ENCODE peak calls at places on chromosomes 16 and 17, in seven cellular contexts. D is CD8-positive, alpha-beta T cell; Z is right atrium auricular region; C is transverse colon; Y is ascending aorta; T is H1; U is colonic mucosa. J is an unnamed sample.

GRCh38 chr16:20799599-20799998 is 6.7 kb downstream of the ERI2 start:
- DNase-seq in D (no peak), C (no peak), Z (no peak), Y (no peak), T (no peak), U (no peak), J (no peak)

GRCh38 chr17:37430051-37430591 is 23.4 kb downstream of the TADA2A start:
- DNase-seq in Y (no peak), Z (no peak), C (no peak), T (no peak), U (no peak), D (no peak), J (no peak)

GRCh38 chr17:3766783-3767182 is 34.2 kb downstream of the ITGAE start:
- DNase-seq in D (no peak), C (no peak), U (no peak), Y (no peak), T (no peak), Z (no peak), J (no peak)

GRCh38 chr17:70375813-70376448 is 206.6 kb downstream of the KCNJ2 start:
- DNase-seq in C (no peak), Z (no peak), Y (no peak), U (no peak), D (no peak), T (no peak), J (no peak)

GRCh38 chr16:81711609-81712329 is 67.3 kb upstream of the PLCG2 start:
- DNase-seq in Z (peak; percentile 65), C (peak; percentile 41), T (no peak), Y (peak; percentile 67), D (no peak), U (no peak), J (peak; percentile 55)

GRCh38 chr17:63170795-63171194 is 204.8 kb downstream of the TANC2 start:
- DNase-seq in C (no peak), Z (no peak), U (no peak), Y (no peak), T (no peak), D (no peak), J (no peak)

GRCh38 chr17:47872019-47872650 is 21.2 kb upstream of the SP6 start:
- DNase-seq in Y (no peak), U (no peak), Z (no peak), D (no peak), C (no peak), T (no peak), J (no peak)

GRCh38 chr16:75787421-75787820 is 61.1 kb upstream of the CPHXL start:
- DNase-seq in C (no peak), Y (no peak), T (no peak), D (no peak), U (no peak), Z (no peak), J (no peak)

GRCh38 chr16:85366031-85366763 is 246.9 kb upstream of the GSE1 start:
- DNase-seq in Y (no peak), C (no peak), U (no peak), Z (no peak), T (no peak), D (no peak), J (no peak)

GRCh38 chr17:58560511-58560910 is 46.1 kb upstream of the MTMR4 start:
- DNase-seq in D (no peak), U (no peak), Z (no peak), C (no peak), T (no peak), Y (no peak), J (no peak)

GRCh38 chr17:67378444-67379250 is 1.6 kb downstream of the PITPNC1 start:
- DNase-seq in Y (peak; percentile 87), Z (peak; percentile 81), T (no peak), U (peak; percentile 72), D (peak; percentile 59), C (peak; percentile 79), J (peak; percentile 85)

GRCh38 chr16:54511181-54511731 is 224.7 kb upstream of the IRX3 start:
- DNase-seq in Y (no peak), U (no peak), D (no peak), Z (no peak), T (no peak), C (no peak), J (no peak)

GRCh38 chr17:79891113-79891730 is 52.0 kb upstream of the CBX4 start:
- DNase-seq in T (no peak), C (no peak), Z (no peak), U (no peak), Y (no peak), D (no peak), J (no peak)

GRCh38 chr17:79892457-79893236 is 53.4 kb upstream of the CBX4 start:
- DNase-seq in T (no peak), U (peak; percentile 91), Z (no peak), Y (no peak), C (peak; percentile 87), D (no peak), J (peak; percentile 85)

GRCh38 chr17:79888009-79888540 is 48.8 kb upstream of the CBX4 start:
- DNase-seq in D (no peak), U (no peak), Z (no peak), T (no peak), Y (no peak), C (no peak), J (no peak)

GRCh38 chr17:79888811-79889634 is 49.8 kb upstream of the CBX4 start:
- DNase-seq in C (no peak), D (no peak), Y (no peak), T (no peak), Z (no peak), U (no peak), J (no peak)

DNA sequence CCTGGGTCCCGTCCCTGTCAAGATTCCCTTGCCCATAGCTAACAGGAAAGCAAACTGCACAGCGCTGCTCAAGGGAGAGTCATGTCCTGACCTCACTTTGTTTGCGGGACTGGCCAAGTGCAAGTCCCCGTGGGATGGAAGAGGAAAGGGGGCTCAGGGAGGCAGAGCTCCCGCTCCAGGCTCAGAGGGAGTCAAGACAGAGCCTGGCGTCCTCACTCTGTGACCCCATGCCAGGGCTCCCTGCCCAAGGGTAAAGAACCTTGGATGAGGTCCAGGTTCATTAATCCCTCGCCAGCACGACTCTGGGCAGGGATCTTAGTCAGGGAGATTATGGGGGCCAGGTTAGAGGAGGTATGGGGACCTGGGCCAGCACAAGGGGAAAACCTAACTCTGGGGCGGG is 51.5 kb upstream of the CBX4 start:
- DNase-seq in T (no peak), D (no peak), C (no peak), Z (no peak), U (no peak), Y (no peak), J (no peak)
- H3K4me1 ChIP-seq in T (no peaks in the 10 kb centered on the region), D (no peaks in the 10 kb centered on the region), C (peaks cover 13% of the 10 kb centered on the region), Z (peaks cover 15% of the 10 kb centered on the region), U (no peaks in the 10 kb centered on the region), Y (no peaks in the 10 kb centered on the region), J (peaks cover 11% of the 10 kb centered on the region)

GRCh38 chr17:79803997-79804855 is 7.3 kb upstream of the CBX8 start:
- DNase-seq in Z (no peak), D (no peak), Y (no peak), C (no peak), U (no peak), T (no peak), J (no peak)
- H3K4me3 ChIP-seq in Z (no peak overlapping the region), D (no peak overlapping the region), Y (no peak overlapping the region), C (no peak overlapping the region), U (peak overlapping the region; percentile 9), T (peak overlapping the region; percentile 42), J (no peak overlapping the region)

GRCh38 chr17:7780736-7781135 is 53.3 kb upstream of the KDM6B start:
- DNase-seq in C (no peak), Y (no peak), D (no peak), T (no peak), Z (no peak), U (no peak), J (no peak)

GRCh38 chr17:7781467-7781866 is 52.5 kb upstream of the KDM6B start:
- DNase-seq in Z (no peak), U (no peak), D (no peak), Y (no peak), C (no peak), T (no peak), J (no peak)

GRCh38 chr17:7786866-7787265 is 47.2 kb upstream of the KDM6B start:
- DNase-seq in U (no peak), C (no peak), Z (no peak), D (no peak), Y (no peak), T (no peak), J (no peak)

GRCh38 chr17:7777017-7777416 is 57.0 kb upstream of the KDM6B start:
- DNase-seq in C (no peak), Y (no peak), D (no peak), T (no peak), Z (no peak), U (no peak), J (no peak)

DNA sequence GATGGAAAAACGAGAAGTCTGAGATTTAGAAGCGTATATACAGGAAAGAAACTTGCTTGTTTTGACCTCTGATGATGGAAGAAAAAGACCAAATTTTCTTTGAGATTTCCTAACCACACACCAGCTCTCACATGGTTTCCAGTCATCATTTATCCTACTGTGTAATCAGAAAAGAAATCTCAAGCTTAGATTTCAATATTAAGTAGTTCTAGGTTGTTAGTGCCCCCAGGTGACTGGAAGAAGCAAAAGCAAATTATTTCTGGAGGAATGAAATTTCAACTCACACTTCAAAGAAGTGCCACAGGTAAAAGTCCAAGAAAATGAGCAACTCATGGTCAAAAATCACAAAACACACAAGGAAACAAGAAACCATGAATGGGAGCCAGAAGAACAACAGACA is 51.8 kb upstream of the KDM6B start:
- DNase-seq in Y (no peak), Z (no peak), T (no peak), D (no peak), C (no peak), U (no peak), J (no peak)
- TF ChIP-seq CTCF in Y (no peak), Z (no peak), T (no peak), D (no peak), C (no peak), U (no peak), J (no peak)

GRCh38 chr17:40104570-40105471 is 4.4 kb upstream of the NR1D1 start:
- DNase-seq in C (no peak), T (no peak), D (no peak), U (no peak), Y (no peak), Z (no peak), J (no peak)

GRCh38 chr17:40103082-40103741 is 2.8 kb upstream of the NR1D1 start:
- DNase-seq in D (no peak), C (no peak), Z (no peak), U (peak; percentile 85), T (no peak), Y (no peak), J (peak; percentile 61)

GRCh38 chr17:40101367-40102210 is 1.2 kb upstream of the NR1D1 start:
- DNase-seq in Y (no peak), U (no peak), Z (no peak), T (no peak), D (no peak), C (no peak), J (no peak)

GRCh38 chr17:40106089-40106759 is 5.8 kb upstream of the NR1D1 start:
- DNase-seq in Z (no peak), U (no peak), C (no peak), Y (no peak), T (no peak), D (no peak), J (no peak)

DNA sequence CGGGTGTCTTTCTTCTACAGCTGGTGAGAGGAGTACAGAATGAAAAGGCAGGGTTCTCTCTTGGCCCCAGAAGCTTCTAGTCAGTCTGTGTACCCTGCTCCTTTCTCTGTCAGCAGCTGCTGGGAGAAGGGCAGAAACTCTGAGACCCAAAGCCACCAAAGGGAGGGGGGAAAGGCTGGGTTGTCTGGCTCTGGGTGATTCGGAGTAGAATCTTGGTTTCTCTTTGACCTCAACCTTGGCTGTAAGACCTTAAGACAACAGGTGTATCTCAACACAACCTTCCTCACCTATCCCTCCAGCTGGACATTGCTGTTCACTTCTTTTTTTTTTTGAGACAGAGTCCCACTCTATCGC is 3.3 kb upstream of the NR1D1 start:
- DNase-seq in C (no peak), D (no peak), T (no peak), U (no peak), Y (no peak), Z (no peak), J (no peak)
- H3K4me1 ChIP-seq in C (peaks cover 89% of the 10 kb centered on the region), D (peaks cover 85% of the 10 kb centered on the region), T (peaks cover 43% of the 10 kb centered on the region), U (peaks cover 38% of the 10 kb centered on the region), Y (peaks cover 14% of the 10 kb centered on the region), Z (peaks cover 72% of the 10 kb centered on the region), J (peaks cover 79% of the 10 kb centered on the region)

J was measured in mucosa of descending colon.